ENCODE peak calls at places on chromosomes 2 and 18, in nine cellular contexts. One of them, this sample, is unnamed.

GRCh38 chr2:121804340-121804739 is 48.9 kb downstream of the TSN start:
- DNase-seq in left ventricle myocardium inferior: no peak
- DNase-seq in AG10803: peak; percentile 1
- DNase-seq in fibroblast of lung: peak; percentile 5
- DNase-seq in GM23338: peak; percentile 59
- DNase-seq in IMR-90: peak; percentile 32
- DNase-seq in fibroblast of pulmonary artery: peak; percentile 28
- DNase-seq in epithelial cell of esophagus: no peak
- DNase-seq in brain microvascular endothelial cell: peak; percentile 9
- DNase-seq in this sample: peak; percentile 9

GRCh38 chr2:51237626-51238271 is 205.8 kb upstream of the NRXN1 start:
- DNase-seq in left ventricle myocardium inferior: no peak
- DNase-seq in AG10803: no peak
- DNase-seq in fibroblast of lung: no peak
- DNase-seq in GM23338: no peak
- DNase-seq in IMR-90: no peak
- DNase-seq in fibroblast of pulmonary artery: no peak
- DNase-seq in epithelial cell of esophagus: no peak
- DNase-seq in brain microvascular endothelial cell: no peak
- DNase-seq in this sample: no peak

GRCh38 chr18:55237665-55238064 is 278.4 kb upstream of the CCDC68 start:
- DNase-seq in left ventricle myocardium inferior: no peak
- DNase-seq in AG10803: no peak
- DNase-seq in fibroblast of lung: no peak
- DNase-seq in GM23338: no peak
- DNase-seq in IMR-90: no peak
- DNase-seq in fibroblast of pulmonary artery: no peak
- DNase-seq in epithelial cell of esophagus: no peak
- DNase-seq in brain microvascular endothelial cell: no peak
- DNase-seq in this sample: no peak

GRCh38 chr18:51559902-51560287 is 362.4 kb upstream of the MEX3C start:
- DNase-seq in left ventricle myocardium inferior: no peak
- DNase-seq in AG10803: no peak
- DNase-seq in fibroblast of lung: no peak
- DNase-seq in GM23338: no peak
- DNase-seq in IMR-90: no peak
- DNase-seq in fibroblast of pulmonary artery: peak; percentile 22
- DNase-seq in epithelial cell of esophagus: peak; percentile 28
- DNase-seq in brain microvascular endothelial cell: no peak
- DNase-seq in this sample: no peak

GRCh38 chr18:56459451-56459777 is 179.0 kb downstream of the TXNL1 start:
- DNase-seq in left ventricle myocardium inferior: no peak
- DNase-seq in AG10803: no peak
- DNase-seq in fibroblast of lung: no peak
- DNase-seq in GM23338: no peak
- DNase-seq in IMR-90: no peak
- DNase-seq in fibroblast of pulmonary artery: peak; percentile 48
- DNase-seq in epithelial cell of esophagus: no peak
- DNase-seq in brain microvascular endothelial cell: no peak
- DNase-seq in this sample: no peak

GRCh38 chr2:128403814-128404708 is 85.4 kb upstream of the HS6ST1 start:
- DNase-seq in left ventricle myocardium inferior: no peak
- DNase-seq in AG10803: no peak
- DNase-seq in fibroblast of lung: no peak
- DNase-seq in GM23338: no peak
- DNase-seq in IMR-90: no peak
- DNase-seq in fibroblast of pulmonary artery: no peak
- DNase-seq in epithelial cell of esophagus: no peak
- DNase-seq in brain microvascular endothelial cell: no peak
- DNase-seq in this sample: no peak

GRCh38 chr2:236631361-236632291 is 62.0 kb downstream of the ACKR3 start:
- DNase-seq in left ventricle myocardium inferior: no peak
- DNase-seq in AG10803: no peak
- DNase-seq in fibroblast of lung: no peak
- DNase-seq in GM23338: no peak
- DNase-seq in IMR-90: no peak
- DNase-seq in fibroblast of pulmonary artery: no peak
- DNase-seq in epithelial cell of esophagus: no peak
- DNase-seq in brain microvascular endothelial cell: no peak
- DNase-seq in this sample: no peak

GRCh38 chr2:109475531-109476210 is 138.1 kb downstream of the SEPTIN10 start:
- DNase-seq in left ventricle myocardium inferior: no peak
- DNase-seq in AG10803: peak; percentile 79
- DNase-seq in fibroblast of lung: peak; percentile 63
- DNase-seq in GM23338: no peak
- DNase-seq in IMR-90: peak; percentile 80
- DNase-seq in fibroblast of pulmonary artery: peak; percentile 47
- DNase-seq in epithelial cell of esophagus: peak; percentile 91
- DNase-seq in brain microvascular endothelial cell: no peak
- DNase-seq in this sample: peak; percentile 67

GRCh38 chr2:130135692-130136541 is 6.9 kb upstream of the POTEF start:
- DNase-seq in left ventricle myocardium inferior: no peak
- DNase-seq in AG10803: no peak
- DNase-seq in fibroblast of lung: no peak
- DNase-seq in GM23338: no peak
- DNase-seq in IMR-90: no peak
- DNase-seq in fibroblast of pulmonary artery: no peak
- DNase-seq in epithelial cell of esophagus: no peak
- DNase-seq in brain microvascular endothelial cell: no peak
- DNase-seq in this sample: no peak

GRCh38 chr18:31603335-31603734 is 11.7 kb downstream of the TTR start:
- DNase-seq in left ventricle myocardium inferior: no peak
- DNase-seq in AG10803: peak; percentile 5
- DNase-seq in fibroblast of lung: no peak
- DNase-seq in GM23338: no peak
- DNase-seq in IMR-90: no peak
- DNase-seq in fibroblast of pulmonary artery: no peak
- DNase-seq in epithelial cell of esophagus: peak; percentile 56
- DNase-seq in brain microvascular endothelial cell: no peak
- DNase-seq in this sample: peak; percentile 64

GRCh38 chr2:23069935-23070334 is 315.0 kb upstream of the KLHL29 start:
- DNase-seq in left ventricle myocardium inferior: no peak
- DNase-seq in AG10803: no peak
- DNase-seq in fibroblast of lung: no peak
- DNase-seq in GM23338: no peak
- DNase-seq in IMR-90: no peak
- DNase-seq in fibroblast of pulmonary artery: no peak
- DNase-seq in epithelial cell of esophagus: no peak
- DNase-seq in brain microvascular endothelial cell: no peak
- DNase-seq in this sample: no peak

DNA sequence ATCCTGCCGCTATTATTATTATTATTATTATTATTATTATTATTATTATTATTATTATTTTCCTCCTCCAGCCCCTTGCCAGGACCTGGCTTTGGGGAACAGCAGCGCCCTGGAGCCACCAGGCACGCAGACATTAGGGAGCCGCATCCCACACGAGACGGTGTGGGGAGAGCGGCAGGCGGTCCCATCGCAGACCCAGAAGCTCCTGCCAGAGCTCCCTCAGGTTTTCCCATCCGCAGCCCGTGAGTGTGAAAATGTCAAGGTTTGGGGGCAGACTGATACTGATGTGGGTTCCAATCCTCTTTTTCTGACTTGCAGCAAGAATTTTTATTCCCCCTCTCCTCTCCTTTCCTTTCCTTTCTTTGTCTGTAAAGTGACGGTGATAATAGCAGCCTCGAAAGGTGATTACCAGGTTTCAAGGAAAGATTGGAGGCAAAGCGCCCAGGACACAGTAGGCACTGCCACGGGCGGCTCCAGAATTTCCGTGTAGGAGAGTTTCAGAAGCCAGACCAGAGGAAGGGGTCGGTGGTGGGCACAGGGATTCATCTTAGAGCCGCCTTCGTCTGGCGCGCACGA is 812 bp downstream of the SCTR start:
- DNase-seq in left ventricle myocardium inferior: no peak
- DNase-seq in AG10803: no peak
- DNase-seq in fibroblast of lung: no peak
- DNase-seq in GM23338: no peak
- DNase-seq in IMR-90: no peak
- DNase-seq in fibroblast of pulmonary artery: no peak
- DNase-seq in epithelial cell of esophagus: no peak
- DNase-seq in brain microvascular endothelial cell: no peak
- DNase-seq in this sample: no peak
- H3K4me3 ChIP-seq in left ventricle myocardium inferior: peak overlapping the region; percentile 54
- H3K4me3 ChIP-seq in AG10803: no peak overlapping the region
- H3K4me3 ChIP-seq in fibroblast of lung: no peak overlapping the region
- H3K4me3 ChIP-seq in GM23338: peak overlapping the region; percentile 65
- H3K4me3 ChIP-seq in IMR-90: no peak overlapping the region
- H3K4me3 ChIP-seq in fibroblast of pulmonary artery: no peak overlapping the region
- H3K4me3 ChIP-seq in epithelial cell of esophagus: no peak overlapping the region
- H3K4me3 ChIP-seq in brain microvascular endothelial cell: no peak overlapping the region
- H3K4me3 ChIP-seq in this sample: no peak overlapping the region

GRCh38 chr18:65568866-65569265 is 181.9 kb upstream of the CDH7 start:
- DNase-seq in left ventricle myocardium inferior: no peak
- DNase-seq in AG10803: no peak
- DNase-seq in fibroblast of lung: no peak
- DNase-seq in GM23338: no peak
- DNase-seq in IMR-90: no peak
- DNase-seq in fibroblast of pulmonary artery: no peak
- DNase-seq in epithelial cell of esophagus: peak; percentile 63
- DNase-seq in brain microvascular endothelial cell: no peak
- DNase-seq in this sample: no peak

DNA sequence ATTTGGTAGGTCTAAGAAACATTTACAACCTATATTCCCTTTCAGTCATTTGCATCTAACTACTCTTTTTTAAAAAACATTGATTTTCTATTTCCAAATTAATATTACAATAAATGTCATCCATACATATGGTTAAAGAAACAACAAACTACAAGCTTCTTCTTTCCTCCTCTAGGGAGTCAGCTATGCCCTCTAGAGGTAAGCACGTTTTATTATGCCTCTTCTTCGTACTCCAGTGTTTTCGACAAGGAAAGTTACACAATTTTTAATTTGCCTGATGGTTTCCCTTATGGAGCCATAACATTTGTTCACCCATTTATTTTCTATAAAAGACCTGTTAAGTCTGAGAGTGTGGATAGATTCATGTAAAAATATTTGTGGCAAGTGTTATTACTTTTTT is 183.4 kb upstream of the CDH7 start:
- DNase-seq in left ventricle myocardium inferior: no peak
- DNase-seq in AG10803: no peak
- DNase-seq in fibroblast of lung: no peak
- DNase-seq in GM23338: peak; percentile 46
- DNase-seq in IMR-90: no peak
- DNase-seq in fibroblast of pulmonary artery: peak; percentile 0
- DNase-seq in epithelial cell of esophagus: peak; percentile 49
- DNase-seq in brain microvascular endothelial cell: no peak
- DNase-seq in this sample: no peak
- TF ChIP-seq CTCF in left ventricle myocardium inferior: peak; percentile 34
- TF ChIP-seq CTCF in AG10803: no peak
- TF ChIP-seq CTCF in fibroblast of lung: no peak
- TF ChIP-seq CTCF in GM23338: peak; percentile 63
- TF ChIP-seq CTCF in IMR-90: no peak
- TF ChIP-seq CTCF in fibroblast of pulmonary artery: no peak
- TF ChIP-seq CTCF in epithelial cell of esophagus: peak; percentile 65
- TF ChIP-seq CTCF in brain microvascular endothelial cell: peak; percentile 39
- TF ChIP-seq CTCF in this sample: no peak

DNA sequence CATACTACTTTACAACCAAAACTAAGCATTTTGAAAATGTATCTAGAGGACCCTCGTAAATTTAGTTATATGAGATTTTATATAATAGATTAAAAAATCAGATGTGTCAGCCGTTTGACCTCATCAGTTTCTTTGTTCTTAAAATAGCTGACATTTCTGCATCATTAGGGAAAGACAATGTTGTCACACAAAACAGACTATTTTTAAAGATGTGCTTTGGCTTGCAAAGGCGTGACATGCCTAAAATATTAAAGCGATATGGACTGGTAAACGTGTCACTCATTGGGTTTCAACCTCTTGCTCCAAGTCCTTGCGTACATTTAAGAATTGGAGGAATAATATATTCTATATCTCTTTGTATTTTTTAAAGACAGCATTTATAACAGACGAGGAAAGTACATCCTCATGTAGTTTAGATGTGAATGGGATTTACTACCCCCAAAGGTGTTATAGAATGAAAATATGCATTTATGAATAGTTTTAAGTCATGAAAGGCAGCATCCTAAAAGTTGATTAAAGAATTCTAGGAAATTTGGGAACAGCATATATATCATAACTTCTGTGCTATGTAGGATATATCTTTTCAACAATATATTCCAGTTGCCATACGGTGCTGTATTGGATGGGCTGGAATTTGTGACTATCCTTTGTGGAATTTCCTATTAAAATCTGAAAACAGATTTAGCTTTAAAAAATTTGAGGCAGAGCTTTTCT is 3.8 kb downstream of the MYL12A start:
- DNase-seq in left ventricle myocardium inferior: no peak
- DNase-seq in AG10803: no peak
- DNase-seq in fibroblast of lung: no peak
- DNase-seq in GM23338: no peak
- DNase-seq in IMR-90: no peak
- DNase-seq in fibroblast of pulmonary artery: peak; percentile 39
- DNase-seq in epithelial cell of esophagus: no peak
- DNase-seq in brain microvascular endothelial cell: no peak
- DNase-seq in this sample: no peak
- H3K4me3 ChIP-seq in left ventricle myocardium inferior: peak overlapping the region; percentile 98
- H3K4me3 ChIP-seq in AG10803: peak overlapping the region; percentile 9
- H3K4me3 ChIP-seq in fibroblast of lung: no peak overlapping the region
- H3K4me3 ChIP-seq in GM23338: no peak overlapping the region
- H3K4me3 ChIP-seq in IMR-90: no peak overlapping the region
- H3K4me3 ChIP-seq in fibroblast of pulmonary artery: peak overlapping the region; percentile 11
- H3K4me3 ChIP-seq in epithelial cell of esophagus: no peak overlapping the region
- H3K4me3 ChIP-seq in brain microvascular endothelial cell: peak overlapping the region; percentile 26
- H3K4me3 ChIP-seq in this sample: no peak overlapping the region

GRCh38 chr2:55268907-55269611 is at the start of gene MTIF2:
- DNase-seq in left ventricle myocardium inferior: peak; percentile 97
- DNase-seq in AG10803: peak; percentile 92
- DNase-seq in fibroblast of lung: peak; percentile 93
- DNase-seq in GM23338: peak; percentile 98
- DNase-seq in IMR-90: peak; percentile 91
- DNase-seq in fibroblast of pulmonary artery: peak; percentile 94
- DNase-seq in epithelial cell of esophagus: peak; percentile 92
- DNase-seq in brain microvascular endothelial cell: peak; percentile 93
- DNase-seq in this sample: peak; percentile 90
- TF ChIP-seq CTCF in left ventricle myocardium inferior: peak; percentile 31
- TF ChIP-seq CTCF in AG10803: no peak
- TF ChIP-seq CTCF in fibroblast of lung: no peak
- TF ChIP-seq CTCF in GM23338: no peak
- TF ChIP-seq CTCF in IMR-90: peak; percentile 11
- TF ChIP-seq CTCF in fibroblast of pulmonary artery: no peak
- TF ChIP-seq CTCF in epithelial cell of esophagus: no peak
- TF ChIP-seq CTCF in brain microvascular endothelial cell: peak; percentile 14
- TF ChIP-seq CTCF in this sample: no peak